ENCODE peak calls at places on chromosomes 7 and 10, in six cellular contexts. B is HCT116, S is H1, V is GM12878, N is K562, E is HepG2. Y is an unnamed sample.

GRCh38 chr7:43137811-43138210 is 25.4 kb downstream of the HECW1 start:
- DNase-seq in B (no peak), S (no peak), V (no peak), N (no peak), E (no peak), Y (no peak)

GRCh38 chr10:102627141-102627445 is 17.2 kb upstream of the TRIM8 start:
- DNase-seq in B (no peak), S (no peak), V (no peak), N (no peak), E (no peak), Y (no peak)

GRCh38 chr10:108544500-108545120 is 1378.7 kb downstream of the XPNPEP1 start:
- DNase-seq in B (no peak), S (peak; percentile 83), V (no peak), N (peak; percentile 4), E (peak; percentile 3), Y (peak; percentile 80)

GRCh38 chr7:4134204-4134603 is 547.9 kb upstream of the FOXK1 start:
- DNase-seq in B (no peak), S (no peak), V (no peak), N (no peak), E (peak; percentile 8), Y (no peak)

GRCh38 chr10:60878224-60878623 is 65.8 kb downstream of the RHOBTB1 start:
- DNase-seq in B (no peak), S (no peak), V (no peak), N (no peak), E (no peak), Y (no peak)

GRCh38 chr10:21171936-21172773 is 275.0 kb upstream of the NEBL start:
- DNase-seq in B (no peak), S (no peak), V (no peak), N (no peak), E (no peak), Y (no peak)

GRCh38 chr10:118116555-118117311 is 70.0 kb upstream of the RAB11FIP2 start:
- DNase-seq in B (no peak), S (no peak), V (no peak), N (no peak), E (no peak), Y (no peak)

GRCh38 chr7:140881507-140882228 is 43.1 kb downstream of the BRAF start:
- DNase-seq in B (no peak), S (no peak), V (peak; percentile 38), N (no peak), E (no peak), Y (no peak)

GRCh38 chr7:90383879-90384278 is 19.4 kb upstream of the CLDN12 start:
- DNase-seq in B (no peak), S (no peak), V (no peak), N (no peak), E (no peak), Y (no peak)

GRCh38 chr7:150399861-150400778 is 21.0 kb downstream of the ZNF775 start:
- DNase-seq in B (no peak), S (no peak), V (no peak), N (peak; percentile 83), E (no peak), Y (peak; percentile 10)

GRCh38 chr7:128862571-128863432 is at the start of gene ATP6V1F:
- DNase-seq in B (peak; percentile 95), S (peak; percentile 100), V (peak; percentile 97), N (peak; percentile 100), E (peak; percentile 93), Y (peak; percentile 99)

GRCh38 chr7:98323597-98324322 is 42.3 kb downstream of the BRI3 start:
- DNase-seq in B (no peak), S (peak; percentile 71), V (no peak), N (no peak), E (no peak), Y (peak; percentile 76)

GRCh38 chr7:8379264-8379663 is 54.1 kb upstream of the NXPH1 start:
- DNase-seq in B (no peak), S (no peak), V (no peak), N (no peak), E (no peak), Y (no peak)

GRCh38 chr7:20529260-20529659 is 86.2 kb upstream of the ABCB5 start:
- DNase-seq in B (no peak), S (no peak), V (no peak), N (no peak), E (no peak), Y (no peak)

GRCh38 chr7:29229056-29229455 is 34.5 kb downstream of the CHN2 start:
- DNase-seq in B (no peak), S (no peak), V (no peak), N (no peak), E (no peak), Y (no peak)

GRCh38 chr7:22561356-22561755 is 61.4 kb upstream of the STEAP1B start:
- DNase-seq in B (no peak), S (peak; percentile 66), V (no peak), N (no peak), E (peak; percentile 72), Y (peak; percentile 76)

GRCh38 chr10:60798031-60798430 is 19.8 kb downstream of the CDK1 start:
- DNase-seq in B (no peak), S (no peak), V (no peak), N (no peak), E (no peak), Y (no peak)

GRCh38 chr7:117603627-117604026 is 123.8 kb downstream of the CFTR start:
- DNase-seq in B (no peak), S (no peak), V (no peak), N (no peak), E (no peak), Y (no peak)

GRCh38 chr10:80500572-80501380 is 36.9 kb upstream of the SH2D4B start:
- DNase-seq in B (no peak), S (no peak), V (peak; percentile 34), N (no peak), E (no peak), Y (no peak)

GRCh38 chr10:35890061-35890969 is 248.2 kb upstream of the FZD8 start:
- DNase-seq in B (no peak), S (no peak), V (no peak), N (no peak), E (no peak), Y (no peak)

GRCh38 chr7:117777335-117778150 is 95.7 kb downstream of the CTTNBP2 start:
- DNase-seq in B (no peak), S (no peak), V (no peak), N (no peak), E (no peak), Y (no peak)

GRCh38 chr7:150357771-150358427 is 10.7 kb upstream of the REPIN1 start:
- DNase-seq in B (no peak), S (no peak), V (no peak), N (peak; percentile 65), E (no peak), Y (no peak)

GRCh38 chr10:75099952-75100763 is 11.3 kb upstream of the SAMD8 start:
- DNase-seq in B (peak; percentile 48), S (peak; percentile 99), V (no peak), N (peak; percentile 93), E (peak; percentile 50), Y (peak; percentile 96)

GRCh38 chr10:80410578-80411145 is 2.3 kb downstream of the PRXL2A start:
- DNase-seq in B (no peak), S (no peak), V (no peak), N (no peak), E (no peak), Y (no peak)

DNA sequence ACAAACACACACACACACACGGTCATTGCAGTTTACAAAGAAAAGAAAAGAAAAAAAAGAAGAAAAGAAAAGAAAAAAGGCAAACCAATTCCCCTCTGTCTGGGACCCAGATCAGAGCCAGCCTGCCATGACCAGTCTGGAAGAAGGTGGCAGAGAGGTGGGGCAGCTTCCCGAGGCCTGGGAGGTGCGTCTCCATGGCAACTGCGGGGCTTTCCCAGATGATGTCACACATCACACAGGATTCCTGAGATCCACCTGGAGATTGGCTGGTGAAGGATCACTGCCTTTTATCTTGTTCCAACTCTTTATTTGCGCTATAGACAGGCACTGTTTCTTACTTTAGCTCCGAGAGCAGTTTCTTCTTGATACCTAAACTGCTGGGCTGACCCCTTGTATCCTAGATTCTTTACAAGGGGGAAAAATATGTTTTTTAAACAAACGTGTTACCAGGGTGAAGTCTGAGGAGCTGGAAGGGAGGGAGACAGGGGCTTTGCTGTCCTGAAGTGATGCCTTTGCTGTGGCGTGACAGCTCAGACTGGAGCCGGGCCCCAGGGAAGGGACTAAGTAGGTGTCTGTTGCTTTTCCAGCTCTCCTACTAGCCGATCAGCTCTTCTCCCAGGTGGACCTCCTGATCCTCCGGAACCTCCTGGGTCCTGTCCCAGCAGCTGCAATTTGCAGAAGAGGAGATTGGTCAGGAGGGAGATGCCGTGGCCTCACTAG is 298.5 kb downstream of the KLF6 start:
- DNase-seq in B (peak; percentile 79), S (peak; percentile 82), V (no peak), N (no peak), E (peak; percentile 20), Y (peak; percentile 83)
- TF ChIP-seq ATF3 in B (peak; percentile 41), S (no peak), V (no peak), N (no peak), E (no peak), Y (no peak)

DNA sequence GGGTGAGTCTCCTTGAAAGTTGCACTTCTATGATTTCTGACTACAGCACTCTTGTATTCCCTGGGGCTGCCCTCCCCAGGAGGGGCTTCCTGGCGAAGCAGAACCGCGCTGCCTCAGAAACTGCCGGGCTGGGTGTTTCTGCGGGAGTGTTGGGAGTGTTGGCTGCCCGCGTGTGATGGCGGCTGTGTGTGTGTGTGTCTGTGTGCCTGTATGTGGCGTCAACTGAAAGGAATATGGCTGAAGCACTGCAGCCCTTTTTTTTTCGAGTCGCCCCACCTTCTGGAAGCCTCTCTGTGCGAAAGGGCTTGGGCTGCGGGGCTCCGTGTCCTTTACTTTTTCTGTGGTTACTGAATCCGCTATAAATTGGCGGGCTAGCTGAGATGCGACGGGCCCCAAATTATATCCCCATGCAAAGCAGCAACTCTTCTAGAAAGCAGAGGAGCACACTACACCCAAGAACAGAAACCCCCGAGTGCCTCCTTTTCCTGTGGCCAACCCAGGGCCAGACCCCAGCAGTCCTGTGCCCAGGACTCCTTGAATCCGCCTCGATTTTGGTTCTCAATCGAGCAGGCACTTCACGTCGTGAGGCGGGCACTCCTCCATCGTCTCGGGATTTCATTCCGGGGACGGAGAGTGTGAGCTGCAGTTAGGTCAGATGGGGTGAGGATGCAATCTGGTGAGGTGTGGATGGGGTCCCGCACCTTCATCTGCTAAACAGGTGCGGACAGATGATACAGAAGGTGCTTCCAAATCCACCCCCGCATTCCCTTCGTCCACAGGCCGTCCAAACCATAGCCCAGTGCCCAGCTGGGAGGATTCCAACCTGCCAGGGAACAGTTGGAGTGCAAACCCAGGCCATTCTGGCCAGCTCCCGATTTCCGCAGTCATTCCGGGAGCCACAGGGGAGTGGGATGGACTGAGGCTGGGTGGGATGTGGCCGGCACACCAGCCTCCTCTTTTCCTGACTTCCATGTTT is 22.5 kb upstream of the ZNF273 start:
- DNase-seq in B (no peak), S (peak; percentile 8), V (no peak), N (no peak), E (no peak), Y (no peak)
- TF ChIP-seq ATF3 in B (no peak), S (no peak), V (no peak), N (no peak), E (no peak), Y (no peak)

GRCh38 chr10:48976208-48976607 is 36.6 kb upstream of the LRRC18 start:
- DNase-seq in B (peak; percentile 18), S (no peak), V (no peak), N (peak; percentile 32), E (peak; percentile 6), Y (peak; percentile 30)
- TF ChIP-seq ATF3 in B (no peak), S (no peak), V (no peak), N (no peak), E (no peak), Y (no peak)

DNA sequence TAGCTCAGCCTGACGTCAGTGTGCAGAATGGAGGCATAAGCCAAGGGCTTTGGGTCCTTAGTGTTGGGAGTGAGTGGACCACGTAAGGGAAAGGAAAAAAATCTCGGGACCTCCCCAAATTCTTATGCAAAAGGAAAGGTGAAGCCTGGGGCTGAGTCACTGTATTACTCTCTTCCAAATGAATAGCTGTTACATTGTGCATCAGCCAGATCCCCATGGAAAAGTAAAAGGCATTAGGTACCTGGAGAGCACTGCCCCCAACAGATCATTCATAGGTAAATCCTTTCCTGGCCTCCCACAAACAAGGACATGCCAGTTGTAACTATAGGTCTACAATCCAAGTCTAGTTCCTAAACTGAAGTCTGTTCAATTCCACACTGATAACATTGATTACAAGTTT is 170.5 kb downstream of the C1GALT1 start:
- DNase-seq in B (no peak), S (peak; percentile 52), V (no peak), N (no peak), E (peak; percentile 12), Y (peak; percentile 15)
- TF ChIP-seq ATF3 in B (no peak), S (no peak), V (no peak), N (no peak), E (no peak), Y (no peak)